ENCODE peak calls at places on chromosomes 12 and 14, in ten cellular contexts. D, M, F, I, R, L, J, U, K and O are unnamed samples.

GRCh38 chr14:61718039-61718438 is 22.7 kb downstream of the HIF1A start:
- DNase-seq in R (no peak), D (no peak), L (no peak), U (no peak), M (no peak), K (no peak), F (no peak), J (no peak), I (no peak), O (no peak)

GRCh38 chr14:99905121-99905520 is 111.9 kb downstream of the EML1 start:
- DNase-seq in M (no peak), F (no peak), R (no peak), K (no peak), D (no peak), I (no peak), J (no peak), U (no peak), L (no peak), O (no peak)

GRCh38 chr12:104090685-104091084 is 26.4 kb downstream of the HCFC2 start:
- DNase-seq in M (no peak), K (no peak), R (no peak), F (no peak), D (peak), L (no peak), J (no peak), U (no peak), I (no peak), O (no peak)

GRCh38 chr12:50825372-50825838 is 17.3 kb upstream of the TMPRSS12 start:
- DNase-seq in L (no peak), R (peak), U (no peak), I (peak), F (no peak), K (peak), J (peak), D (peak), M (no peak), O (peak)

GRCh38 chr14:98293527-98293926 is 978.5 kb downstream of the BCL11B start:
- DNase-seq in L (no peak), F (no peak), M (no peak), J (no peak), U (no peak), R (no peak), I (no peak), K (no peak), D (no peak), O (no peak)

GRCh38 chr12:131986847-131987398 is 37.2 kb downstream of the EP400 start:
- DNase-seq in I (no peak), K (no peak), D (no peak), L (no peak), F (no peak), R (no peak), U (no peak), M (no peak), J (no peak), O (no peak)

GRCh38 chr12:2959194-2959507 is at the start of gene TEAD4:
- DNase-seq in D (peak), I (peak), R (peak), K (peak), U (no peak), F (no peak), L (no peak), M (peak), J (no peak), O (peak)

GRCh38 chr14:52987514-52987913 is 36.7 kb upstream of the FERMT2 start:
- DNase-seq in M (no peak), D (no peak), R (no peak), U (no peak), F (no peak), J (no peak), L (no peak), I (no peak), K (no peak), O (no peak)

GRCh38 chr12:58087428-58088117 is 146.2 kb downstream of the ATP23 start:
- DNase-seq in R (no peak), M (no peak), K (no peak), J (no peak), F (no peak), D (no peak), U (no peak), I (no peak), L (no peak), O (no peak)

GRCh38 chr14:54220122-54220691 is 176.6 kb upstream of the CDKN3 start:
- DNase-seq in R (peak), U (no peak), L (no peak), J (no peak), I (no peak), F (no peak), K (no peak), D (peak), M (no peak), O (no peak)

GRCh38 chr14:68694516-68695235 is 98.2 kb downstream of the ZFP36L1 start:
- DNase-seq in K (no peak), F (no peak), J (no peak), D (peak), L (no peak), R (peak), M (no peak), I (no peak), U (no peak), O (peak)

GRCh38 chr14:90627478-90627877 is 188.8 kb downstream of the TTC7B start:
- DNase-seq in K (no peak), R (no peak), U (no peak), J (no peak), F (no peak), I (no peak), L (no peak), M (no peak), D (no peak), O (no peak)

GRCh38 chr12:101634724-101635123 is 40.0 kb downstream of the MYBPC1 start:
- DNase-seq in F (no peak), I (no peak), D (no peak), J (no peak), M (no peak), K (no peak), L (no peak), U (no peak), R (no peak), O (no peak)